ENCODE peak calls at places on chromosomes 4 and X, in five cellular contexts. Q is activated naive CD8-positive, alpha-beta T cell treated with anti-CD3 and anti-CD28 coated beads for 36 hours; U is NCI-H2227 treated with DMSO at 0.1 percent for 48 hours; J is SK-MEL-5; I is astrocyte of the spinal cord. T is an unnamed sample.

GRCh38 chrX:64093761-64094160 is 111.7 kb downstream of the AMER1 start:
- DNase-seq in J (peak; percentile 51), U (no peak), Q (no peak), I (no peak), T (peak; percentile 34)

GRCh38 chr4:25245181-25245580 is 11.3 kb downstream of the PI4K2B start:
- DNase-seq in I (no peak), U (no peak), J (no peak), Q (no peak), T (no peak)

GRCh38 chrX:121958886-121959285 is 911.5 kb downstream of the GLUD2 start:
- DNase-seq in I (peak; percentile 4), Q (no peak), J (no peak), U (no peak), T (no peak)

GRCh38 chrX:113545040-113545439 is 704.4 kb upstream of the AMOT start:
- DNase-seq in Q (no peak), J (peak; percentile 76), U (no peak), I (no peak), T (no peak)

GRCh38 chr4:38759077-38759789 is 23.6 kb downstream of the TLR10 start:
- DNase-seq in J (peak; percentile 98), U (peak; percentile 18), I (peak; percentile 69), Q (peak; percentile 54), T (peak; percentile 67)

GRCh38 chrX:79117078-79117477 is 27.4 kb upstream of the GPR174 start:
- DNase-seq in U (no peak), I (no peak), J (no peak), Q (no peak), T (no peak)

GRCh38 chr4:148355442-148356123 is 86.6 kb downstream of the NR3C2 start:
- DNase-seq in Q (no peak), I (no peak), U (no peak), J (no peak), T (no peak)

GRCh38 chr4:126207892-126208291 is 893.1 kb downstream of the FAT4 start:
- DNase-seq in U (no peak), Q (no peak), J (no peak), I (no peak), T (no peak)

GRCh38 chr4:76199664-76200211 is 13.9 kb downstream of the SCARB2 start:
- DNase-seq in J (peak; percentile 96), Q (peak; percentile 23), U (no peak), I (peak; percentile 23), T (no peak)

GRCh38 chr4:169024762-169025161 is 14.7 kb upstream of the CBR4 start:
- DNase-seq in I (peak; percentile 58), J (peak; percentile 72), Q (no peak), U (no peak), T (peak; percentile 49)

GRCh38 chr4:166197166-166197565 is 324.1 kb downstream of the TLL1 start:
- DNase-seq in U (no peak), Q (no peak), I (no peak), J (no peak), T (no peak)

GRCh38 chr4:26069218-26069617 is 155.2 kb downstream of the SMIM20 start:
- DNase-seq in U (no peak), Q (no peak), I (peak; percentile 45), J (peak; percentile 60), T (peak; percentile 78)

GRCh38 chr4:141802324-141802723 is 165.9 kb downstream of the IL15 start:
- DNase-seq in U (no peak), I (peak; percentile 84), J (no peak), Q (no peak), T (no peak)

GRCh38 chr4:182194115-182194834 is 48.9 kb upstream of the TENM3 start:
- DNase-seq in U (no peak), J (no peak), Q (no peak), I (no peak), T (no peak)

GRCh38 chr4:119490335-119490734 is 138.3 kb downstream of the PDE5A start:
- DNase-seq in J (peak; percentile 58), I (peak; percentile 26), U (no peak), Q (no peak), T (peak; percentile 28)

GRCh38 chr4:2352171-2352570 is 66.3 kb downstream of the ZFYVE28 start:
- DNase-seq in U (no peak), J (no peak), I (no peak), Q (no peak), T (no peak)

GRCh38 chrX:40031861-40032422 is 65.8 kb downstream of the BCOR start:
- DNase-seq in I (no peak), U (no peak), J (no peak), Q (no peak), T (peak; percentile 38)

GRCh38 chrX:108018659-108019381 is 26.0 kb upstream of the VSIG1 start:
- DNase-seq in I (no peak), U (no peak), J (no peak), Q (peak; percentile 8), T (no peak)

GRCh38 chr4:45280121-45280520 is 553.8 kb upstream of the GNPDA2 start:
- DNase-seq in I (no peak), J (no peak), U (no peak), Q (no peak), T (no peak)

GRCh38 chr4:94804613-94805012 is 46.9 kb downstream of the BMPR1B start:
- DNase-seq in J (no peak), Q (no peak), U (no peak), I (no peak), T (no peak)

GRCh38 chr4:22094217-22094616 is 145.6 kb upstream of the KCNIP4 start:
- DNase-seq in U (no peak), J (no peak), I (no peak), Q (no peak), T (no peak)

GRCh38 chr4:24408640-24409039 is 175.7 kb downstream of the DHX15 start:
- DNase-seq in I (no peak), J (no peak), U (no peak), Q (no peak), T (no peak)

GRCh38 chr4:7108660-7109059 is 40.8 kb upstream of the GRPEL1 start:
- DNase-seq in J (no peak), U (no peak), I (no peak), Q (no peak), T (no peak)

GRCh38 chrX:109635151-109635550 is 10.2 kb upstream of the KCNE5 start:
- DNase-seq in J (peak; percentile 67), Q (no peak), I (peak; percentile 19), U (no peak), T (peak; percentile 34)

GRCh38 chr4:122476126-122476525 is 19.6 kb upstream of the IL2 start:
- DNase-seq in I (no peak), Q (no peak), J (no peak), U (no peak), T (no peak)

GRCh38 chr4:3450643-3451042 is 8.9 kb downstream of the HGFAC start:
- DNase-seq in J (no peak), I (no peak), Q (no peak), U (no peak), T (no peak)

GRCh38 chrX:107574711-107575110 is 53.6 kb upstream of the PRPS1 start:
- DNase-seq in Q (no peak), J (no peak), U (no peak), I (peak; percentile 62), T (no peak)

GRCh38 chr4:76300012-76300411 is 6.5 kb upstream of the STBD1 start:
- DNase-seq in Q (no peak), J (no peak), I (no peak), U (no peak), T (no peak)

T was measured in neural progenitor cell.